ENCODE peak calls at places on chromosome 13, in five cellular contexts. P, L, R, A and Y are unnamed samples.

GRCh38 chr13:69565334-69565733 is 542.3 kb upstream of the ATXN8OS start:
- DNase-seq in P (peak), L (peak), R (peak), A (no peak), Y (peak)

GRCh38 chr13:51541037-51541436 is 43.2 kb upstream of the WDFY2 start:
- DNase-seq in P (no peak), L (no peak), R (peak), A (no peak), Y (no peak)

GRCh38 chr13:72920097-72920496 is 138.2 kb downstream of the PIBF1 start:
- DNase-seq in P (no peak), L (no peak), R (no peak), A (no peak), Y (no peak)

GRCh38 chr13:96229356-96229755 is 139.4 kb downstream of the HS6ST3 start:
- DNase-seq in P (peak), L (peak), R (peak), A (no peak), Y (no peak)

GRCh38 chr13:91609353-91609752 is 210.9 kb downstream of the GPC5 start:
- DNase-seq in P (no peak), L (no peak), R (no peak), A (no peak), Y (no peak)

GRCh38 chr13:35848868-35849644 is 282.1 kb downstream of the DCLK1 start:
- DNase-seq in P (no peak), L (no peak), R (no peak), A (no peak), Y (no peak)

GRCh38 chr13:73521291-73521626 is 462.5 kb downstream of the KLF5 start:
- DNase-seq in P (no peak), L (no peak), R (no peak), A (no peak), Y (no peak)

GRCh38 chr13:30731658-30732390 is 3.5 kb upstream of the ALOX5AP start:
- DNase-seq in P (no peak), L (no peak), R (no peak), A (no peak), Y (no peak)

GRCh38 chr13:45492538-45492937 is 27.8 kb downstream of the COG3 start:
- DNase-seq in P (no peak), L (no peak), R (no peak), A (no peak), Y (no peak)

GRCh38 chr13:89066868-89067466 is 1395.8 kb downstream of the SLITRK5 start:
- DNase-seq in P (peak), L (peak), R (peak), A (no peak), Y (no peak)

GRCh38 chr13:47463726-47464125 is 537.3 kb downstream of the SUCLA2 start:
- DNase-seq in P (no peak), L (no peak), R (no peak), A (no peak), Y (no peak)

GRCh38 chr13:98942485-98942884 is 35.4 kb downstream of the DOCK9 start:
- DNase-seq in P (no peak), L (no peak), R (no peak), A (no peak), Y (no peak)

GRCh38 chr13:101655435-101655834 is 203.0 kb downstream of the ITGBL1 start:
- DNase-seq in P (no peak), L (no peak), R (no peak), A (no peak), Y (peak)

GRCh38 chr13:99619207-99619606 is 117.9 kb downstream of the TM9SF2 start:
- DNase-seq in P (no peak), L (no peak), R (no peak), A (no peak), Y (no peak)

GRCh38 chr13:28729541-28729940 is 10.8 kb upstream of the SLC46A3 start:
- DNase-seq in P (no peak), L (no peak), R (no peak), A (no peak), Y (no peak)

GRCh38 chr13:33536639-33537425 is 251.3 kb upstream of the STARD13 start:
- DNase-seq in P (no peak), L (no peak), R (no peak), A (no peak), Y (no peak)

GRCh38 chr13:45082964-45083363 is 37.3 kb upstream of the GTF2F2 start:
- DNase-seq in P (no peak), L (no peak), R (no peak), A (no peak), Y (no peak)

GRCh38 chr13:94674609-94675348 is 37.6 kb downstream of the SOX21 start:
- DNase-seq in P (peak), L (peak), R (peak), A (peak), Y (no peak)
- H3K9ac ChIP-seq in P (no peak), L (no peak), R (no peak), A (no peak), Y (no peak)

GRCh38 chr13:104532131-104532530 is 1465.9 kb upstream of the SLC10A2 start:
- DNase-seq in P (no peak), L (no peak), R (no peak), A (no peak), Y (no peak)

GRCh38 chr13:104534847-104535246 is 1468.6 kb upstream of the SLC10A2 start:
- DNase-seq in P (peak), L (peak), R (no peak), A (no peak), Y (no peak)

GRCh38 chr13:104525467-104525866 is 1459.2 kb upstream of the SLC10A2 start:
- DNase-seq in P (no peak), L (no peak), R (no peak), A (no peak), Y (no peak)

GRCh38 chr13:104530741-104531140 is 1464.5 kb upstream of the SLC10A2 start:
- DNase-seq in P (no peak), L (no peak), R (no peak), A (no peak), Y (no peak)
- TF ChIP-seq ATF3 in P (no peak), L (no peak), R (no peak), A (no peak), Y (no peak)

GRCh38 chr13:23321534-23322241 is 111.8 kb downstream of the SACS start:
- DNase-seq in P (peak), L (peak), R (peak), A (no peak), Y (peak)

GRCh38 chr13:23322353-23323336 is 110.9 kb downstream of the SACS start:
- DNase-seq in P (no peak), L (no peak), R (no peak), A (no peak), Y (no peak)

GRCh38 chr13:23323946-23324709 is 109.4 kb downstream of the SACS start:
- DNase-seq in P (no peak), L (no peak), R (no peak), A (no peak), Y (no peak)

GRCh38 chr13:23320926-23321533 is 112.5 kb downstream of the SACS start:
- DNase-seq in P (no peak), L (no peak), R (no peak), A (no peak), Y (no peak)

GRCh38 chr13:23319915-23320224 is 113.6 kb downstream of the SACS start:
- DNase-seq in P (no peak), L (no peak), R (no peak), A (no peak), Y (no peak)
- H3K9ac ChIP-seq in P (no peak), L (no peak), R (no peak), A (no peak), Y (no peak)

DNA sequence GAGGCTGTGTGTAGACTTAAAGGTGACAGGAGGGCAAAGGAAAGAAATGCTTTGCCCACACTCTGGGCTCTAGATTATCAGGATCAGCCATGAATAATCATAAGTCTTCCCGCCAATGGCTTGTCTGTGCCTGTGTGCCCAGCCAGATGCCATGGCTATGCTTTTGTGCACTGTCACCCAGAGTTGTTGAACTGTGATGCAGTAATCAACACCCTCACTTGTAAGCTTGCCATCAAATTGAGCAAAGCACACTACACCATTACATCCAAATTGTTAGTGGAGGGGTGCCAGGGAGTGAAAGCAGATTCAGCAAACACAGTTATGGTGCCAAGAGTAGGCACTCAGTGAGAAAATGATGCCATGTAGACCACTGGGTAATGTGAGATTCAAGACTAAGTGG is 845.3 kb upstream of the MIR17HG start:
- DNase-seq in P (no peak), L (no peak), R (no peak), A (no peak), Y (no peak)
- TF ChIP-seq ATF3 in P (no peak), L (no peak), R (no peak), A (no peak), Y (no peak)

DNA sequence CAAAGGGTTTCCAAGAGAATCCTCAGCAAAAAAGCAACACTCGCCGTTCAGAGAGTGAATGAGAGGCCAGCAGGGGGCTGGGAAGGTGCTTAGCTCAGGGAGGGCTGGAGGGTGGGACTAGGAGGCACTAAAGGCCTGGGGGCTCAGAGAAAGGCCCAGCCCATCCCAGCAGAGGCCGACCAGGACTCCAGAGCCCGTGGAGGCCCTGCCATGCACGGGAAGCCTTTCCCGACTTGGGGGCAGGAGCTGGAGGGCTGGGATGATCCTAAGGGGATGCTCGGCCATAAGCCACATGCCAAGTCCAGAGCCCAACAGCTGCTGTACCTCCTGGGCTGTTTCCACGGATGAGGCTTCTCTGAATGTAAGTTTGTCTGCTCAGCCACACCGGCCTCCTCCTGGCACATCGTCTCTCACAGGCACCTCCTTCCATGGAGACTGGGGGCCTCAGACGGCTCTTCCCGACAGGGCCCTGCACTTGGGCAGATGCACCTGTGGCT is 19.5 kb downstream of the RASA3 start:
- DNase-seq in P (no peak), L (no peak), R (no peak), A (no peak), Y (no peak)
- H3K9ac ChIP-seq in P (no peak), L (no peak), R (no peak), A (no peak), Y (no peak)